ENCODE peak calls at places on chromosomes 1 and 21, in five cellular contexts. K, R, V, C and D are unnamed samples.
A peak's percentile ranks its signal among the peaks of the same experiment; 100 is the strongest.

GRCh38 chr1:34682452-34683223 is 72.2 kb upstream of the GJB5 start:
- DNase-seq in C (no peak), V (peak; percentile 26), K (no peak), R (no peak), D (peak; percentile 37)

GRCh38 chr21:38984982-38985422 is 179.3 kb downstream of the ETS2 start:
- DNase-seq in C (no peak), V (no peak), R (no peak), K (no peak), D (no peak)

GRCh38 chr1:173122958-173123852 is 72.5 kb upstream of the TNFSF18 start:
- DNase-seq in C (peak; percentile 91), V (peak; percentile 80), R (peak; percentile 18), K (no peak), D (peak; percentile 48)

GRCh38 chr1:98048234-98048633 is 127.4 kb upstream of the DPYD start:
- DNase-seq in V (peak; percentile 85), K (peak; percentile 89), R (peak; percentile 92), C (peak; percentile 67), D (peak; percentile 87)

GRCh38 chr1:12173631-12174121 is 6.9 kb downstream of the TNFRSF1B start:
- DNase-seq in R (no peak), K (peak; percentile 95), C (no peak), V (peak; percentile 77), D (peak; percentile 83)

GRCh38 chr21:15224346-15225086 is 159.7 kb upstream of the NRIP1 start:
- DNase-seq in K (no peak), C (peak; percentile 100), V (no peak), R (no peak), D (no peak)

GRCh38 chr1:17207046-17207445 is 2.1 kb downstream of the PADI1 start:
- DNase-seq in C (no peak), R (peak; percentile 28), V (peak; percentile 70), K (no peak), D (no peak)

GRCh38 chr1:245179706-245180105 is 24.9 kb downstream of the KIF26B start:
- DNase-seq in R (no peak), V (no peak), C (no peak), K (no peak), D (no peak)

GRCh38 chr1:27862671-27863551 is 9.4 kb upstream of the THEMIS2 start:
- DNase-seq in K (peak; percentile 31), V (no peak), R (no peak), C (peak; percentile 100), D (no peak)

GRCh38 chr1:188027613-188028012 is 1198.9 kb downstream of the PLA2G4A start:
- DNase-seq in R (no peak), K (no peak), V (no peak), C (peak; percentile 99), D (no peak)

GRCh38 chr1:179228783-179229213 is 679 bp downstream of the ABL2 start:
- DNase-seq in R (peak; percentile 72), V (peak; percentile 44), K (peak; percentile 35), C (peak; percentile 16), D (peak; percentile 72)

GRCh38 chr1:232844791-232845190 is 39.6 kb downstream of the MAP10 start:
- DNase-seq in C (peak; percentile 25), K (no peak), R (no peak), V (no peak), D (no peak)

GRCh38 chr1:64469977-64470669 is at the start of gene CACHD1:
- DNase-seq in R (peak; percentile 88), V (peak; percentile 87), K (peak; percentile 86), C (peak; percentile 47), D (peak; percentile 75)

GRCh38 chr21:41947596-41948403 is 6.0 kb downstream of the C2CD2 start:
- DNase-seq in C (no peak), V (no peak), K (no peak), R (no peak), D (no peak)

GRCh38 chr1:115201598-115201997 is 112.3 kb upstream of the TSPAN2 start:
- DNase-seq in R (no peak), K (no peak), C (no peak), V (no peak), D (no peak)

GRCh38 chr1:87826639-87827345 is 498.1 kb downstream of the LMO4 start:
- DNase-seq in K (no peak), C (peak; percentile 28), R (no peak), V (peak; percentile 53), D (no peak)

GRCh38 chr1:241857131-241857530 is 9.1 kb downstream of the EXO1 start:
- DNase-seq in C (no peak), R (no peak), K (no peak), V (no peak), D (no peak)